ENCODE peak calls at places on chromosomes 3 and 15, in eight cellular contexts. One of them, this sample, is unnamed.

GRCh38 chr3:81920805-81921204 is 159.4 kb upstream of the GBE1 start:
- DNase-seq in GM12865: no peak
- DNase-seq in NCI-H226: peak
- DNase-seq in non-pigmented ciliary epithelial cell: no peak
- DNase-seq in cardiac fibroblast: peak
- DNase-seq in amniotic stem cell: no peak
- DNase-seq in stimulated activated CD4-positive, alpha-beta T cell treated with anti-CD3 and anti-CD28 coated beads, Interleukin-1b, Interleukin-23, amount 100 ng/mL, for 4 hours: no peak
- DNase-seq in uterus: no peak
- DNase-seq in this sample: no peak

GRCh38 chr3:113405180-113405579 is 36.1 kb downstream of the CFAP44 start:
- DNase-seq in GM12865: peak
- DNase-seq in NCI-H226: peak
- DNase-seq in non-pigmented ciliary epithelial cell: peak
- DNase-seq in cardiac fibroblast: peak
- DNase-seq in amniotic stem cell: no peak
- DNase-seq in stimulated activated CD4-positive, alpha-beta T cell treated with anti-CD3 and anti-CD28 coated beads, Interleukin-1b, Interleukin-23, amount 100 ng/mL, for 4 hours: no peak
- DNase-seq in uterus: no peak
- DNase-seq in this sample: no peak

GRCh38 chr3:187709155-187709554 is 6.8 kb upstream of the RTP2 start:
- DNase-seq in GM12865: no peak
- DNase-seq in NCI-H226: no peak
- DNase-seq in non-pigmented ciliary epithelial cell: no peak
- DNase-seq in cardiac fibroblast: no peak
- DNase-seq in amniotic stem cell: no peak
- DNase-seq in stimulated activated CD4-positive, alpha-beta T cell treated with anti-CD3 and anti-CD28 coated beads, Interleukin-1b, Interleukin-23, amount 100 ng/mL, for 4 hours: no peak
- DNase-seq in uterus: no peak
- DNase-seq in this sample: no peak

GRCh38 chr3:47103619-47104018 is 60.3 kb downstream of the SETD2 start:
- DNase-seq in GM12865: no peak
- DNase-seq in NCI-H226: no peak
- DNase-seq in non-pigmented ciliary epithelial cell: no peak
- DNase-seq in cardiac fibroblast: no peak
- DNase-seq in amniotic stem cell: no peak
- DNase-seq in stimulated activated CD4-positive, alpha-beta T cell treated with anti-CD3 and anti-CD28 coated beads, Interleukin-1b, Interleukin-23, amount 100 ng/mL, for 4 hours: no peak
- DNase-seq in uterus: no peak
- DNase-seq in this sample: no peak

GRCh38 chr3:18720543-18720942 is 295.4 kb upstream of the SATB1 start:
- DNase-seq in GM12865: no peak
- DNase-seq in NCI-H226: no peak
- DNase-seq in non-pigmented ciliary epithelial cell: no peak
- DNase-seq in cardiac fibroblast: no peak
- DNase-seq in amniotic stem cell: no peak
- DNase-seq in stimulated activated CD4-positive, alpha-beta T cell treated with anti-CD3 and anti-CD28 coated beads, Interleukin-1b, Interleukin-23, amount 100 ng/mL, for 4 hours: no peak
- DNase-seq in uterus: no peak
- DNase-seq in this sample: no peak

GRCh38 chr15:95470997-95471692 is 859.4 kb upstream of the NR2F2 start:
- DNase-seq in GM12865: no peak
- DNase-seq in NCI-H226: peak
- DNase-seq in non-pigmented ciliary epithelial cell: no peak
- DNase-seq in cardiac fibroblast: peak
- DNase-seq in amniotic stem cell: no peak
- DNase-seq in stimulated activated CD4-positive, alpha-beta T cell treated with anti-CD3 and anti-CD28 coated beads, Interleukin-1b, Interleukin-23, amount 100 ng/mL, for 4 hours: no peak
- DNase-seq in uterus: no peak
- DNase-seq in this sample: no peak

GRCh38 chr3:172550347-172550943 is 27.2 kb upstream of the TNFSF10 start:
- DNase-seq in GM12865: peak
- DNase-seq in NCI-H226: peak
- DNase-seq in non-pigmented ciliary epithelial cell: peak
- DNase-seq in cardiac fibroblast: peak
- DNase-seq in amniotic stem cell: no peak
- DNase-seq in stimulated activated CD4-positive, alpha-beta T cell treated with anti-CD3 and anti-CD28 coated beads, Interleukin-1b, Interleukin-23, amount 100 ng/mL, for 4 hours: peak
- DNase-seq in uterus: peak
- DNase-seq in this sample: peak

GRCh38 chr3:132735589-132735988 is 13.4 kb upstream of the NPHP3 start:
- DNase-seq in GM12865: no peak
- DNase-seq in NCI-H226: no peak
- DNase-seq in non-pigmented ciliary epithelial cell: no peak
- DNase-seq in cardiac fibroblast: no peak
- DNase-seq in amniotic stem cell: no peak
- DNase-seq in stimulated activated CD4-positive, alpha-beta T cell treated with anti-CD3 and anti-CD28 coated beads, Interleukin-1b, Interleukin-23, amount 100 ng/mL, for 4 hours: no peak
- DNase-seq in uterus: no peak
- DNase-seq in this sample: no peak

GRCh38 chr3:63179862-63180522 is 98.1 kb upstream of the SYNPR start:
- DNase-seq in GM12865: no peak
- DNase-seq in NCI-H226: no peak
- DNase-seq in non-pigmented ciliary epithelial cell: no peak
- DNase-seq in cardiac fibroblast: no peak
- DNase-seq in amniotic stem cell: no peak
- DNase-seq in stimulated activated CD4-positive, alpha-beta T cell treated with anti-CD3 and anti-CD28 coated beads, Interleukin-1b, Interleukin-23, amount 100 ng/mL, for 4 hours: no peak
- DNase-seq in uterus: no peak
- DNase-seq in this sample: no peak

GRCh38 chr3:69360690-69361089 is 25.2 kb downstream of the FRMD4B start:
- DNase-seq in GM12865: no peak
- DNase-seq in NCI-H226: no peak
- DNase-seq in non-pigmented ciliary epithelial cell: no peak
- DNase-seq in cardiac fibroblast: no peak
- DNase-seq in amniotic stem cell: no peak
- DNase-seq in stimulated activated CD4-positive, alpha-beta T cell treated with anti-CD3 and anti-CD28 coated beads, Interleukin-1b, Interleukin-23, amount 100 ng/mL, for 4 hours: no peak
- DNase-seq in uterus: no peak
- DNase-seq in this sample: no peak

GRCh38 chr3:177905895-177906511 is 630.2 kb upstream of the KCNMB2 start:
- DNase-seq in GM12865: no peak
- DNase-seq in NCI-H226: peak
- DNase-seq in non-pigmented ciliary epithelial cell: peak
- DNase-seq in cardiac fibroblast: peak
- DNase-seq in amniotic stem cell: peak
- DNase-seq in stimulated activated CD4-positive, alpha-beta T cell treated with anti-CD3 and anti-CD28 coated beads, Interleukin-1b, Interleukin-23, amount 100 ng/mL, for 4 hours: no peak
- DNase-seq in uterus: no peak
- DNase-seq in this sample: peak

GRCh38 chr3:37466660-37467359 is 292.4 kb upstream of the LRRFIP2 start:
- DNase-seq in GM12865: no peak
- DNase-seq in NCI-H226: no peak
- DNase-seq in non-pigmented ciliary epithelial cell: no peak
- DNase-seq in cardiac fibroblast: no peak
- DNase-seq in amniotic stem cell: no peak
- DNase-seq in stimulated activated CD4-positive, alpha-beta T cell treated with anti-CD3 and anti-CD28 coated beads, Interleukin-1b, Interleukin-23, amount 100 ng/mL, for 4 hours: no peak
- DNase-seq in uterus: peak
- DNase-seq in this sample: no peak

GRCh38 chr3:23071758-23072157 is 131.4 kb upstream of the UBE2E2 start:
- DNase-seq in GM12865: peak
- DNase-seq in NCI-H226: no peak
- DNase-seq in non-pigmented ciliary epithelial cell: no peak
- DNase-seq in cardiac fibroblast: no peak
- DNase-seq in amniotic stem cell: no peak
- DNase-seq in stimulated activated CD4-positive, alpha-beta T cell treated with anti-CD3 and anti-CD28 coated beads, Interleukin-1b, Interleukin-23, amount 100 ng/mL, for 4 hours: no peak
- DNase-seq in uterus: no peak
- DNase-seq in this sample: no peak

GRCh38 chr15:85624241-85624855 is 170.4 kb downstream of the KLHL25 start:
- DNase-seq in GM12865: no peak
- DNase-seq in NCI-H226: no peak
- DNase-seq in non-pigmented ciliary epithelial cell: no peak
- DNase-seq in cardiac fibroblast: peak
- DNase-seq in amniotic stem cell: no peak
- DNase-seq in stimulated activated CD4-positive, alpha-beta T cell treated with anti-CD3 and anti-CD28 coated beads, Interleukin-1b, Interleukin-23, amount 100 ng/mL, for 4 hours: no peak
- DNase-seq in uterus: no peak
- DNase-seq in this sample: no peak

GRCh38 chr3:143236226-143236964 is 116.8 kb downstream of the CHST2 start:
- DNase-seq in GM12865: peak
- DNase-seq in NCI-H226: no peak
- DNase-seq in non-pigmented ciliary epithelial cell: no peak
- DNase-seq in cardiac fibroblast: no peak
- DNase-seq in amniotic stem cell: no peak
- DNase-seq in stimulated activated CD4-positive, alpha-beta T cell treated with anti-CD3 and anti-CD28 coated beads, Interleukin-1b, Interleukin-23, amount 100 ng/mL, for 4 hours: no peak
- DNase-seq in uterus: no peak
- DNase-seq in this sample: peak

GRCh38 chr3:175741951-175742350 is 882.8 kb downstream of the NAALADL2 start:
- DNase-seq in GM12865: no peak
- DNase-seq in NCI-H226: no peak
- DNase-seq in non-pigmented ciliary epithelial cell: peak
- DNase-seq in cardiac fibroblast: peak
- DNase-seq in amniotic stem cell: no peak
- DNase-seq in stimulated activated CD4-positive, alpha-beta T cell treated with anti-CD3 and anti-CD28 coated beads, Interleukin-1b, Interleukin-23, amount 100 ng/mL, for 4 hours: no peak
- DNase-seq in uterus: no peak
- DNase-seq in this sample: no peak

GRCh38 chr3:129593595-129594339 is 12.7 kb downstream of the PLXND1 start:
- DNase-seq in GM12865: no peak
- DNase-seq in NCI-H226: no peak
- DNase-seq in non-pigmented ciliary epithelial cell: no peak
- DNase-seq in cardiac fibroblast: no peak
- DNase-seq in amniotic stem cell: no peak
- DNase-seq in stimulated activated CD4-positive, alpha-beta T cell treated with anti-CD3 and anti-CD28 coated beads, Interleukin-1b, Interleukin-23, amount 100 ng/mL, for 4 hours: no peak
- DNase-seq in uterus: no peak
- DNase-seq in this sample: no peak

This sample was measured in kidney epithelial cell.